ENCODE peak calls at places on chromosomes 13 and 19, in six cellular contexts. One of them, this sample, is unnamed.

GRCh38 chr19:6714749-6715555 is 5.5 kb downstream of the C3 start:
- ATAC-seq in natural killer cell: no peak
- ATAC-seq in naive thymus-derived CD8-positive, alpha-beta T cell: no peak
- ATAC-seq in A549: no peak
- ATAC-seq in left cardiac atrium: no peak
- ATAC-seq in activated CD4-positive, alpha-beta T cell treated with anti-CD3 and anti-CD28 coated beads for 36 hours: no peak
- ATAC-seq in this sample: no peak

GRCh38 chr19:28294395-28294794 is 918.6 kb downstream of the UQCRFS1 start:
- ATAC-seq in natural killer cell: no peak
- ATAC-seq in naive thymus-derived CD8-positive, alpha-beta T cell: no peak
- ATAC-seq in A549: no peak
- ATAC-seq in left cardiac atrium: no peak
- ATAC-seq in activated CD4-positive, alpha-beta T cell treated with anti-CD3 and anti-CD28 coated beads for 36 hours: no peak
- ATAC-seq in this sample: no peak

GRCh38 chr19:31586282-31586681 is 237.0 kb upstream of the TSHZ3 start:
- ATAC-seq in natural killer cell: no peak
- ATAC-seq in naive thymus-derived CD8-positive, alpha-beta T cell: no peak
- ATAC-seq in A549: no peak
- ATAC-seq in left cardiac atrium: no peak
- ATAC-seq in activated CD4-positive, alpha-beta T cell treated with anti-CD3 and anti-CD28 coated beads for 36 hours: no peak
- ATAC-seq in this sample: no peak

GRCh38 chr13:42762251-42762650 is 19.1 kb upstream of the FAM216B start:
- ATAC-seq in natural killer cell: no peak
- ATAC-seq in naive thymus-derived CD8-positive, alpha-beta T cell: no peak
- ATAC-seq in A549: no peak
- ATAC-seq in left cardiac atrium: no peak
- ATAC-seq in activated CD4-positive, alpha-beta T cell treated with anti-CD3 and anti-CD28 coated beads for 36 hours: no peak
- ATAC-seq in this sample: no peak

GRCh38 chr13:34161829-34162544 is 344.0 kb downstream of the RFC3 start:
- ATAC-seq in natural killer cell: no peak
- ATAC-seq in naive thymus-derived CD8-positive, alpha-beta T cell: no peak
- ATAC-seq in A549: peak
- ATAC-seq in left cardiac atrium: peak
- ATAC-seq in activated CD4-positive, alpha-beta T cell treated with anti-CD3 and anti-CD28 coated beads for 36 hours: no peak
- ATAC-seq in this sample: no peak

GRCh38 chr13:109869312-109870237 is 83.2 kb upstream of the IRS2 start:
- ATAC-seq in natural killer cell: no peak
- ATAC-seq in naive thymus-derived CD8-positive, alpha-beta T cell: peak
- ATAC-seq in A549: peak
- ATAC-seq in left cardiac atrium: peak
- ATAC-seq in activated CD4-positive, alpha-beta T cell treated with anti-CD3 and anti-CD28 coated beads for 36 hours: peak
- ATAC-seq in this sample: no peak

GRCh38 chr19:28899703-28900102 is 313.2 kb downstream of the UQCRFS1 start:
- ATAC-seq in natural killer cell: no peak
- ATAC-seq in naive thymus-derived CD8-positive, alpha-beta T cell: no peak
- ATAC-seq in A549: no peak
- ATAC-seq in left cardiac atrium: no peak
- ATAC-seq in activated CD4-positive, alpha-beta T cell treated with anti-CD3 and anti-CD28 coated beads for 36 hours: no peak
- ATAC-seq in this sample: no peak

GRCh38 chr13:37059136-37059847 is at the start of gene SUPT20H:
- ATAC-seq in natural killer cell: peak
- ATAC-seq in naive thymus-derived CD8-positive, alpha-beta T cell: peak
- ATAC-seq in A549: peak
- ATAC-seq in left cardiac atrium: peak
- ATAC-seq in activated CD4-positive, alpha-beta T cell treated with anti-CD3 and anti-CD28 coated beads for 36 hours: peak
- ATAC-seq in this sample: peak

GRCh38 chr13:75091707-75092106 is 390.3 kb downstream of the TBC1D4 start:
- ATAC-seq in natural killer cell: no peak
- ATAC-seq in naive thymus-derived CD8-positive, alpha-beta T cell: no peak
- ATAC-seq in A549: no peak
- ATAC-seq in left cardiac atrium: no peak
- ATAC-seq in activated CD4-positive, alpha-beta T cell treated with anti-CD3 and anti-CD28 coated beads for 36 hours: no peak
- ATAC-seq in this sample: no peak

This sample was measured in stimulated activated memory B cell treated with anti-CD40 and anti-IgM and Interleukin-4, amounts not matched to agents 10 μg/mL and 1 μg/mL and 100 μg/mL, for 72 hours.